ENCODE peak calls at places on chromosomes 11 and 22, in four cellular contexts. S, Y, J and X are unnamed samples.

GRCh38 chr22:50696799-50697561 is 24.4 kb downstream of the SHANK3 start:
- DNase-seq in J (peak), S (no peak), Y (no peak), X (no peak)

GRCh38 chr11:72321381-72321996 is 77.5 kb upstream of the PHOX2A start:
- DNase-seq in Y (no peak), J (no peak), S (no peak), X (no peak)

GRCh38 chr11:44784438-44784760 is 57.6 kb downstream of the TSPAN18 start:
- DNase-seq in S (no peak), J (no peak), Y (no peak), X (no peak)

GRCh38 chr11:129960216-129961214 is 42.1 kb downstream of the PRDM10 start:
- DNase-seq in J (no peak), S (no peak), Y (no peak), X (no peak)

GRCh38 chr22:46896166-46896565 is 133.7 kb downstream of the TBC1D22A start:
- DNase-seq in S (no peak), Y (no peak), J (no peak), X (no peak)

GRCh38 chr22:30423296-30423958 is 2.1 kb upstream of the MTFP1 start:
- DNase-seq in Y (no peak), J (no peak), S (peak), X (no peak)

GRCh38 chr11:62494246-62494645 is 52.4 kb downstream of the AHNAK start:
- DNase-seq in Y (no peak), S (no peak), J (no peak), X (no peak)

GRCh38 chr11:107606122-107606521 is 15.2 kb downstream of the ELMOD1 start:
- DNase-seq in S (no peak), Y (no peak), J (no peak), X (no peak)

GRCh38 chr11:106173291-106173690 is 95.8 kb downstream of the AASDHPPT start:
- DNase-seq in J (no peak), S (no peak), Y (no peak), X (no peak)

DNA sequence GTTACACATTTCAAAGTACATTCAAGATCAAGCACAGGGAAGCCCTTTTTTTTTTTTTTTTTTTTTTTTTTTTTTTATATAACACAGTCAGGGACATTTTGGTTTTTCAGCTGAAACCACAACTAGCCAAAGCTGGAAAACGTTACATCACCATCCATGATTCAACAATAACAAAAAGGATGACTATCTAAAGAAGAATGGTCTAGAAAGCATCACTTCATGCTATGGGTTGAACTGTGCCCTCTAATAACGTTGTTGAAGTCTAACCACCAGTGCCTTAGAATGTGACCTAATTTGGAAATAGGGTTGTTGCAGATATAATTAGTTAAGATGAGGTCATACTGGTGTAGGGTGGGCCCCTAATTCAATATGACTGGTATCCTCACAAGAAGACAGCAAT is 46.6 kb downstream of the MTMR2 start:
- DNase-seq in S (no peak), J (no peak), Y (no peak), X (no peak)
- H3K4me3 ChIP-seq in S (no peak), J (no peak), Y (no peak), X (no peak)

GRCh38 chr11:7577883-7578242 is 64.1 kb downstream of the PPFIBP2 start:
- DNase-seq in Y (no peak), J (no peak), S (no peak), X (no peak)
- H3K4me3 ChIP-seq in Y (peak), J (peak), S (peak), X (no peak)

GRCh38 chr22:40051322-40051721 is 56.6 kb downstream of the FAM83F start:
- DNase-seq in S (no peak), J (no peak), Y (no peak), X (no peak)
- H3K4me3 ChIP-seq in S (no peak), J (no peak), Y (peak), X (peak)

DNA sequence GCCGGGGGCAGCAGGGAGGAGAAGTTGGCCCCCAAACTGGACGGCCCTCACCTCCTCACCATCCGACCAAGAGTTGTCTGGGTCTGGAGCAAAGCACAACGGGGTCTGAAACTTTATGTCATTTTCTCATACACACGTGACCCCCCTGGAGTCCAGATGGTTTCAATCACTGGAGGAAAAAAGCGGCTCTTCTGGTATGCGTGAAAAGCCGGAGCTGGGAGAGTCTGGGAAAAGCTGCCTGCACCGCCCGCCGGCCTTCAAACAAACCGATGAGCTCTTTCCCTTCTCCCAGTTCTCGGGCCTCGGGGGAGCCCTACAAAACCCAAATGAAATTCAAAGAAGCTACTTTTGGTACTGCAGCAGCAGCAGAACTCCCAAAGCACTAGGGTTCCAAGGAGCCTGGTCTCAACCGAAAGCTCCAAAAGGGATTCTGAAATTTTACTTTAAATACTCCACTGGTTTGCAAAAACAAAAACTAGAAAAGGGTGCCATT is 39.7 kb upstream of the AKIP1 start:
- DNase-seq in Y (no peak), S (peak), J (peak), X (no peak)
- H3K4me3 ChIP-seq in Y (no peak), S (peak), J (peak), X (no peak)

DNA sequence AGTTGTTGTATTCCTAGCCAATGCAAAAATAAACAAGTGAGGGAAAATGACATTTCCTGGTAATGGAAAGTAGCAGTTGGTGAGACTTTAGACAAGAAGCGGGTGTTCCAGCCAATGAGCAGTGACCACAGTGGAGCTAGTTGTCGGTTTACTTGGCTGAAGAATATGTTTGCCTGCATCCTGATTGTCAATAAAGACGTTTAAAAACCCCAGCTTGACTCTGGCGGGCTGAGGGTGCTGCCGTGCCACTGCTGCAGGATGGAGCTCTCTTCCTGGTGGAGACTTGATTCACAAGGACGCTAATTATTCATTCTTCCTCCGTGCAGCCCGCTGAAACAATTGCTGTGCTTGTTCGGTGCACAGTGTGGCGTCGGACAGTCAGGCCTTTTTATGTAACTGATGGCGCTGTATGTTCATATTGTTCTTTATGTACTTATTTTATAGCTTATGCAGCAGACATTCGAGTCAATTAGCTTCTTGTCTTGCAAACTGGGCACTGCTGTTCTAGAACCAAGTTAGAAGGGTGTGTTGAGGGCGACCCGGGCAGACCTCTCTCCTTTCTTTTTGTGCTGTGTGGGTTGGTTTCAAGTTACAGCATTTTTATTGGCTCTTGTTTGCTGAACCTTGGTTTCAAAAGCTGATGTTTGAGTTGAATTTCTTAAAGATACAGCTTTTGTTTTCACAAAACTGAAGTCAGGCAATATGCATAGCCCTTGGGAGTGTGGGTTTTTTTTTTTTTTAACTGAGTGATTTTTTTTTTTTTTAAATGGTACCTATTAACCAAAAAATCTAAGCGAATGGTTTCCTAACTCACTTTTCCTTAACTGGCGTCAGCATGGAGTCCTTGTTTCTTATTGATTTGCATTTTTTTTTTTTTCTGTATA is 153.9 kb downstream of the TEAD1 start:
- DNase-seq in Y (no peak), S (peak), J (no peak), X (no peak)
- H3K4me3 ChIP-seq in Y (no peak), S (peak), J (peak), X (no peak)

GRCh38 chr11:75523811-75524401 is 1.8 kb downstream of the GDPD5 start:
- DNase-seq in Y (no peak), J (no peak), S (no peak), X (no peak)
- H3K4me3 ChIP-seq in Y (peak), J (peak), S (no peak), X (peak)

DNA sequence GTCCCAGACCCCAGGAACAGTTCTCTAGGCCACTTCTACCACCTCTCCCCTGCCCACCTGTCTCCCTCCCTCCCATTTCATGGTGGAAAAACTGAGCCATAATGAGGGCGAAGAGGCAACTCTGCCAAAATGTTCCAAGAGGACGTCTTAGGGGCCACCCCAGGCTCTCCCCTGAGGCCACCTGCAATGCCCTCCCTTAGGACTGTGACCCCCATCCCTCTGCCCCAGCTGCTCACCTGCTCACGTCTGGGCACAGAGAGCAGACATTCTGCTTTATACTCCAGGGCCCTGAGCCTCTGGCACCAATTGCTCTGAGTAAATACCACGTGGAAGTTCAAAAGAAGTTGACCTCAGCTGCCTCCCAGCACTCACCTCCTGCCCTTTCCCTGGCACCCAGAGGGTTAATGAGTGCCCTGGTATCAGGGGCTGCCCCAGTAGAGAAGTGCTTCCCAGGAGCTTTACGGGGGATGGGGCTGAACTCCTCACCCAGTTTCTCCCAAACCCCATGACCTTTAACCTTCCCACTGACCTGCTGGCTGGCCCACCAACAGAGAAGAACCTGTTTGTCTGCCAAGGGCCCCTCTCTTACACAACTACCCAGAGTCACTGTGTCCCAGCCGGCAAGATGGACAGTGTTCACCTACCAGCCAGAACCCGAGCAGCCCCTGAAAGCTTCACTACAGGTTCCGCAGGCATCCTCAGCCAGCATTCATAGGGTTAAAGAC is 627 bp upstream of the APOA5 start:
- DNase-seq in J (no peak), S (no peak), Y (no peak), X (no peak)
- H3K4me3 ChIP-seq in J (no peak), S (no peak), Y (no peak), X (no peak)